ENCODE peak calls at places on chromosome 22, in six cellular contexts. One of them, this sample, is unnamed.

GRCh38 chr22:31081963-31082605 is 966 bp downstream of the SMTN start:
- DNase-seq in A549: no peak
- DNase-seq in neural crest cell: no peak
- DNase-seq in activated CD8-positive, alpha-beta T cell treated with anti-CD3 and anti-CD28 coated beads for 36 hours: peak
- DNase-seq in nephron progenitor cell: no peak
- DNase-seq in upper lobe of right lung: no peak
- DNase-seq in this sample: no peak

GRCh38 chr22:17888855-17889254 is 114.6 kb upstream of the BID start:
- DNase-seq in A549: no peak
- DNase-seq in neural crest cell: no peak
- DNase-seq in upper lobe of right lung: no peak
- DNase-seq in activated CD8-positive, alpha-beta T cell treated with anti-CD3 and anti-CD28 coated beads for 36 hours: no peak
- DNase-seq in nephron progenitor cell: peak
- DNase-seq in this sample: no peak

GRCh38 chr22:40452730-40453487 is 82.5 kb downstream of the SGSM3 start:
- DNase-seq in activated CD8-positive, alpha-beta T cell treated with anti-CD3 and anti-CD28 coated beads for 36 hours: no peak
- DNase-seq in nephron progenitor cell: no peak
- DNase-seq in A549: no peak
- DNase-seq in neural crest cell: no peak
- DNase-seq in upper lobe of right lung: no peak
- DNase-seq in this sample: no peak

GRCh38 chr22:29871684-29872083 is 11.3 kb upstream of the MTMR3 start:
- DNase-seq in neural crest cell: no peak
- DNase-seq in nephron progenitor cell: peak
- DNase-seq in upper lobe of right lung: no peak
- DNase-seq in A549: no peak
- DNase-seq in activated CD8-positive, alpha-beta T cell treated with anti-CD3 and anti-CD28 coated beads for 36 hours: no peak
- DNase-seq in this sample: no peak

GRCh38 chr22:30276041-30276440 is 9.4 kb upstream of the OSM start:
- DNase-seq in A549: no peak
- DNase-seq in nephron progenitor cell: no peak
- DNase-seq in neural crest cell: no peak
- DNase-seq in activated CD8-positive, alpha-beta T cell treated with anti-CD3 and anti-CD28 coated beads for 36 hours: no peak
- DNase-seq in upper lobe of right lung: no peak
- DNase-seq in this sample: no peak

GRCh38 chr22:21816472-21816786 is 51.0 kb downstream of the MAPK1 start:
- DNase-seq in activated CD8-positive, alpha-beta T cell treated with anti-CD3 and anti-CD28 coated beads for 36 hours: no peak
- DNase-seq in A549: no peak
- DNase-seq in nephron progenitor cell: no peak
- DNase-seq in neural crest cell: no peak
- DNase-seq in upper lobe of right lung: no peak
- DNase-seq in this sample: no peak

GRCh38 chr22:32043391-32043790 is 330 bp downstream of the SLC5A1 start:
- DNase-seq in neural crest cell: no peak
- DNase-seq in activated CD8-positive, alpha-beta T cell treated with anti-CD3 and anti-CD28 coated beads for 36 hours: no peak
- DNase-seq in A549: no peak
- DNase-seq in nephron progenitor cell: no peak
- DNase-seq in upper lobe of right lung: no peak
- DNase-seq in this sample: no peak

GRCh38 chr22:22316589-22316988 is 72.0 kb downstream of the VPREB1 start:
- DNase-seq in A549: no peak
- DNase-seq in nephron progenitor cell: no peak
- DNase-seq in activated CD8-positive, alpha-beta T cell treated with anti-CD3 and anti-CD28 coated beads for 36 hours: no peak
- DNase-seq in upper lobe of right lung: no peak
- DNase-seq in neural crest cell: no peak
- DNase-seq in this sample: no peak

GRCh38 chr22:48299801-48300200 is 1527.9 kb downstream of the BRD1 start:
- DNase-seq in upper lobe of right lung: peak
- DNase-seq in nephron progenitor cell: no peak
- DNase-seq in activated CD8-positive, alpha-beta T cell treated with anti-CD3 and anti-CD28 coated beads for 36 hours: no peak
- DNase-seq in neural crest cell: no peak
- DNase-seq in A549: no peak
- DNase-seq in this sample: no peak

GRCh38 chr22:50684986-50685385 is 12.4 kb downstream of the SHANK3 start:
- DNase-seq in upper lobe of right lung: no peak
- DNase-seq in neural crest cell: no peak
- DNase-seq in nephron progenitor cell: no peak
- DNase-seq in A549: no peak
- DNase-seq in activated CD8-positive, alpha-beta T cell treated with anti-CD3 and anti-CD28 coated beads for 36 hours: no peak
- DNase-seq in this sample: no peak

GRCh38 chr22:50684501-50684900 is 11.9 kb downstream of the SHANK3 start:
- DNase-seq in A549: no peak
- DNase-seq in nephron progenitor cell: no peak
- DNase-seq in neural crest cell: no peak
- DNase-seq in activated CD8-positive, alpha-beta T cell treated with anti-CD3 and anti-CD28 coated beads for 36 hours: no peak
- DNase-seq in upper lobe of right lung: no peak
- DNase-seq in this sample: no peak

GRCh38 chr22:50683086-50683993 is 10.7 kb downstream of the SHANK3 start:
- DNase-seq in activated CD8-positive, alpha-beta T cell treated with anti-CD3 and anti-CD28 coated beads for 36 hours: no peak
- DNase-seq in upper lobe of right lung: no peak
- DNase-seq in nephron progenitor cell: no peak
- DNase-seq in A549: no peak
- DNase-seq in neural crest cell: no peak
- DNase-seq in this sample: no peak

GRCh38 chr22:50686794-50687193 is 14.2 kb downstream of the SHANK3 start:
- DNase-seq in activated CD8-positive, alpha-beta T cell treated with anti-CD3 and anti-CD28 coated beads for 36 hours: peak
- DNase-seq in neural crest cell: no peak
- DNase-seq in nephron progenitor cell: no peak
- DNase-seq in A549: no peak
- DNase-seq in upper lobe of right lung: no peak
- DNase-seq in this sample: peak

GRCh38 chr22:50683994-50684371 is 11.4 kb downstream of the SHANK3 start:
- DNase-seq in nephron progenitor cell: no peak
- DNase-seq in A549: no peak
- DNase-seq in neural crest cell: no peak
- DNase-seq in activated CD8-positive, alpha-beta T cell treated with anti-CD3 and anti-CD28 coated beads for 36 hours: no peak
- DNase-seq in upper lobe of right lung: no peak
- DNase-seq in this sample: no peak
- TF ChIP-seq CTCF in nephron progenitor cell: no peak
- TF ChIP-seq CTCF in A549: no peak
- TF ChIP-seq CTCF in neural crest cell: no peak
- TF ChIP-seq CTCF in activated CD8-positive, alpha-beta T cell treated with anti-CD3 and anti-CD28 coated beads for 36 hours: no peak
- TF ChIP-seq CTCF in upper lobe of right lung: no peak
- TF ChIP-seq CTCF in this sample: no peak

DNA sequence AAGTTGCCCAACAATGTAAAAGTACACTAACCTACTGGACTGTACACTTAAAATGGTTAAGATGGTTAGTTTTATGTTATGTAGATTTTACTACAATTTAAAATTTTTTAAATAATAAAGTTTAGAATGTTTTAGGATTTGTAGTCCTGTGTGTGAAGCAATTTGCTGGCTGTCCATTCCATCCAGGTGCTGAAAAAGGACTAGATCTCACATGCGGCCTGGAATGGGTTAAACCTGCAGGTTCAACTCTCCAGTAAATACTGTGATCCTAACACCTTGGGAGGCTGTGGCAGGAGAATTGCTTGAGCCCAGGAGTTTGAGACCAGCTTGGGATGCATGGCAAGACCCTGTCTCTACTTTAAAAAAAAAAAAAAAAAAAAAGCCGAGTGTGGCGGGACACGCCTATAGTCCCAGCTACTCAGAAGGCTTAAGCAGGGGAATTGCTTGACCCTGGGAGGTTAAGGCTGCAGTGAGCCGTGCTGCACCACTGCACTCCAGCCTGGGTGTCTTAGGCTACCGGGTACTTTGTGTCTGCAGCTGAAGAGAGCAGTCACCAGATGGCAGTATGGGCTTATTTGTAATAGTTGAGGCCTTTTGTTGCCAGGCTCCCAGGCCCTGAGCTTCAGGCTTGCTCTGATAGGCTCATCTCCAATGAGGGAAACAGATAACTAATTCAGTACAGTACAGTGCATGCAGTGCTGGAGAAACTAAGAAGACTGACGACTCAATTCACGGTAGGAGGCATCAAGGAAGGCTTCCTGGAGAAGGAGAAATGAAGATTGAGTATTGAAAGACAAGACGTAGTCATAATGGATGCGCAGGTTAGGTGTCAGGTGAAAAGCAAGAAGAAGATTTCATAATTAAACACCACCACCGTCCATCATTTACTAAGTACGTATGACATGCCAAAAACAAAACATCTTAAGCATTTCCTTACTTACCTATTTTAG is 64.7 kb upstream of the ASPHD2 start:
- DNase-seq in upper lobe of right lung: no peak
- DNase-seq in A549: peak
- DNase-seq in nephron progenitor cell: peak
- DNase-seq in neural crest cell: peak
- DNase-seq in activated CD8-positive, alpha-beta T cell treated with anti-CD3 and anti-CD28 coated beads for 36 hours: peak
- DNase-seq in this sample: no peak
- TF ChIP-seq CTCF in upper lobe of right lung: peak
- TF ChIP-seq CTCF in A549: peak
- TF ChIP-seq CTCF in nephron progenitor cell: peak
- TF ChIP-seq CTCF in neural crest cell: peak
- TF ChIP-seq CTCF in activated CD8-positive, alpha-beta T cell treated with anti-CD3 and anti-CD28 coated beads for 36 hours: peak
- TF ChIP-seq CTCF in this sample: no peak

DNA sequence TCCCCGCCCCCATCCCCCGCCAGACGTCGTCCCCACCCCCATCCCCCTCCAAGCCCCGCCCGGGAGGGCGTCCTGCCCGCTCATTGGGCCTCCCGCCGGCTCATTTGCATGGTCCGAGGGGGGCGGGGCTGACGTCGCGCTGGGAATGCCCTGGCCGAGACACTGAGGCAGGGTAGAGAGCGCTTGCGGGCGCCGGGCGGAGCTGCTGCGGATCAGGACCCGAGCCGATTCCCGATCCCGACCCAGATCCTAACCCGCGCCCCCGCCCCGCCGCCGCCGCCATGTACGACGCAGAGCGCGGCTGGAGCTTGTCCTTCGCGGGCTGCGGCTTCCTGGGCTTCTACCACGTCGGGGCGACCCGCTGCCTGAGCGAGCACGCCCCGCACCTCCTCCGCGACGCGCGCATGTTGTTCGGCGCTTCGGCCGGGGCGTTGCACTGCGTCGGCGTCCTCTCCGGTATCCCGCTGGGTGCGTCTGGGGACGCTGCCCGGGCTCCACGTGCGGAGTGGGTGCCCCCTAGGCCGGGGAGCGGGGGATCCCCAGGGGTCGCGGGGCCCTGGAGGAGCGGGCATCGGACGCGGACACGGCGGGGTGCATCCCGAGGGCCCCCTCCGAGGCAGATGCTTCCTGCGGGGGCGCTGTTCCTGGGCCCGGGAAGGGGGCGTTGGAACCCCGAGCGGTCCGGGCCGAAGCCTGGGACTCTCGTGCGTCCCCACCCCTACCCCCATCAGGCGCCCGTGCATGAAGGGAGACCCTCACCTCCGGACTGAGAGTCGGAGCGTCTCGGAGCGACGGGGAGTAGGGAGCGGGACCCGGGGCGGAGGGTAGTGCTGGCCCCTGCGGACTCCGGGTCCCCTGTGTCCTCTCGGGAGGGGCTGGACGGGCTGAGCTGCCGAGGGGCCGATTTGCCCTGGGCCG is at the start of gene PNPLA3:
- DNase-seq in upper lobe of right lung: peak
- DNase-seq in activated CD8-positive, alpha-beta T cell treated with anti-CD3 and anti-CD28 coated beads for 36 hours: peak
- DNase-seq in neural crest cell: peak
- DNase-seq in A549: peak
- DNase-seq in nephron progenitor cell: peak
- DNase-seq in this sample: peak
- TF ChIP-seq CTCF in upper lobe of right lung: no peak
- TF ChIP-seq CTCF in activated CD8-positive, alpha-beta T cell treated with anti-CD3 and anti-CD28 coated beads for 36 hours: no peak
- TF ChIP-seq CTCF in neural crest cell: peak
- TF ChIP-seq CTCF in A549: peak
- TF ChIP-seq CTCF in nephron progenitor cell: peak
- TF ChIP-seq CTCF in this sample: no peak

DNA sequence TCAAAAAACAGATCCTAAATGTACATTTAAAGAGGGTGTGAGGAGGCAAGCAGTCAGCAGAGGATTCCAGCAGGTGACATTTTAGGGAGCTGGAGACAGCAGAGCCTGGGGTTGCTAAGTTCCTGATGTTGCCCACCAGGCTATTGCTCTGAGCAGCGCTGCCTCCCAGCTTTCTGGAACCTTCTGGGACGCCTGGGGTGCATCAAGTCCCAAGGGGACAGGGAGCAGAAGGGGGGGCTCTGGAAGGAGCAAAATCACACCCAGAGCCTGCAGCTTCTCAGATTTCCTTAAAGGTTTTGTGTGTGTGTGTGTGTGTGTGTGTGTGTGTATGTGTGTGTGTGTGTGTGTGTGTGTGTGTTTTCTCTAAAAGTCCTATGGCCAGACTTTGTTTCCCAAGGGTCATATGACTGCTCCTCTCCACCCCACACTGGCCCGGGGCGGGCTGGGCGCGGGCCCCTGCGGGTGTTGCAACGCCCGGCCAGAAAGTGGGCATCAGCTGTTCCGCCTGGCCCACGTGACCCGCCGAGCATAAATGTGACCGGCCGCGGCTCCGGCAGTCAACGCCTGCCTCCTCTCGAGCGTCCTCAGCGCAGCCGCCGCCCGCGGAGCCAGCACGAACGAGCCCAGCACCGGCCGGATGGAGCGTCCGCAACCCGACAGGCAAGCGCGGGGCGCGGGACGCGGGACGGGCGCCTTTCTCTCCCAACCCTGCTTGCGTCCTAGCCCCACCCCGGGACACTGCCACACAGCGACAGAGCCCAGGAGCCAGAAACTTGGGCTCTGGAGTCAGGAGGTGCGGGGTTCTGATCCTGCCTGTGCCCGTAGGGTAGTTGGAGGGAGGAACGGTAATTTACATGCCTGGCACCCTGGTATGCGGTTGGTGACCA is at the start of gene HMOX1:
- DNase-seq in activated CD8-positive, alpha-beta T cell treated with anti-CD3 and anti-CD28 coated beads for 36 hours: peak
- DNase-seq in A549: peak
- DNase-seq in upper lobe of right lung: peak
- DNase-seq in neural crest cell: peak
- DNase-seq in nephron progenitor cell: peak
- DNase-seq in this sample: peak
- TF ChIP-seq CTCF in activated CD8-positive, alpha-beta T cell treated with anti-CD3 and anti-CD28 coated beads for 36 hours: no peak
- TF ChIP-seq CTCF in A549: no peak
- TF ChIP-seq CTCF in upper lobe of right lung: peak
- TF ChIP-seq CTCF in neural crest cell: no peak
- TF ChIP-seq CTCF in nephron progenitor cell: no peak
- TF ChIP-seq CTCF in this sample: no peak

DNA sequence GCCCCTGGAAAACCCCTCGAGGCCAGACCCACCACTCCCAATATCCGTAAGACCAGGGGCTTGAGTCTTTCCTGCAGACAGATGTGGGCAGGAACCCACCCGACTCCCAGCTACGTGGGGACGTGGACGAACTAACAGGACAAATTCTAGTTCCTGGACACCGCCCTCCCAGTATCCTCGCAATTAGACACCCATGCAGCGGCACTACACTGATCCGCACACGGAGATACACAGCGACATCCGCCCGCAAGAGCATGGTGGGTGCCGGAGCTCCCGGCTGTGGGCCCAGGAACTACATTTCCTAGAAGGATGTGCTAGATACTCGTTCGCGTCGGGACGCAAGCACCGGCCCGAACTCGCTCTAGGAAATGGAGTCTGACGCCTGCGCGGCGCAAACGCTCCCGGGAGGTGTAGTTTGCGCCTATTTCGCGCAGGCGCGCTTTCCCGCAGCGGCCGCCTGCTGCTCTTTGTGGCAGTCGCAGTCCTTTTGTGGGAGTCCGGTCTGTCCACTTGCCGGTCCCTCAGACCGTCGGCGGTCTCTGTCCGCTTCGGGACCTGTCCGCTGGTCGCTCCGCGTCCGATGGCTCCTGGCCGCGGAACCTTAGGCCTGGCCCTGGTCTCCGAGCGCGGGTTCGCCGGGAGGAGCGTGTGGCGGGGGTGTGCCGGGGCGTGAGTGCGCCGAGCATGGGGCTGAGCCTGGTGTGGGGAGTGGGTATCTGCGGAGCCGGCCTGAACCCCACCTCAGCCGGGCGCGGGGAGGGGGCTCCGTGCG is at the start of gene ZNF74:
- DNase-seq in upper lobe of right lung: peak
- DNase-seq in activated CD8-positive, alpha-beta T cell treated with anti-CD3 and anti-CD28 coated beads for 36 hours: peak
- DNase-seq in neural crest cell: peak
- DNase-seq in nephron progenitor cell: peak
- DNase-seq in A549: peak
- DNase-seq in this sample: peak
- TF ChIP-seq CTCF in upper lobe of right lung: no peak
- TF ChIP-seq CTCF in activated CD8-positive, alpha-beta T cell treated with anti-CD3 and anti-CD28 coated beads for 36 hours: no peak
- TF ChIP-seq CTCF in neural crest cell: no peak
- TF ChIP-seq CTCF in nephron progenitor cell: no peak
- TF ChIP-seq CTCF in A549: no peak
- TF ChIP-seq CTCF in this sample: no peak